ENCODE peak calls at places on chromosomes 1 and 21, in nine cellular contexts. One of them, this sample, is unnamed.

GRCh38 chr1:27109103-27109822 is 45.7 kb downstream of the SLC9A1 start:
- DNase-seq in cardiac fibroblast: peak; percentile 38
- DNase-seq in activated B cell treated with CpG ODN at 0.5 μM for 24 hours: no peak
- DNase-seq in tibial nerve: no peak
- DNase-seq in CD4-positive, alpha-beta T cell: no peak
- DNase-seq in choroid plexus epithelial cell: peak; percentile 23
- DNase-seq in GM20000: no peak
- DNase-seq in brain microvascular endothelial cell: no peak
- DNase-seq in endothelial cell: peak; percentile 47
- DNase-seq in this sample: no peak

GRCh38 chr1:182617075-182617429 is 12.9 kb upstream of the RGS16 start:
- DNase-seq in cardiac fibroblast: no peak
- DNase-seq in activated B cell treated with CpG ODN at 0.5 μM for 24 hours: no peak
- DNase-seq in tibial nerve: no peak
- DNase-seq in CD4-positive, alpha-beta T cell: no peak
- DNase-seq in choroid plexus epithelial cell: no peak
- DNase-seq in GM20000: no peak
- DNase-seq in brain microvascular endothelial cell: no peak
- DNase-seq in endothelial cell: no peak
- DNase-seq in this sample: no peak

GRCh38 chr1:202291001-202291400 is 50.7 kb downstream of the UBE2T start:
- DNase-seq in cardiac fibroblast: no peak
- DNase-seq in activated B cell treated with CpG ODN at 0.5 μM for 24 hours: no peak
- DNase-seq in tibial nerve: no peak
- DNase-seq in CD4-positive, alpha-beta T cell: no peak
- DNase-seq in choroid plexus epithelial cell: no peak
- DNase-seq in GM20000: no peak
- DNase-seq in brain microvascular endothelial cell: no peak
- DNase-seq in endothelial cell: no peak
- DNase-seq in this sample: no peak

GRCh38 chr1:155324717-155325595 is 4.3 kb downstream of the RUSC1 start:
- DNase-seq in cardiac fibroblast: peak; percentile 47
- DNase-seq in activated B cell treated with CpG ODN at 0.5 μM for 24 hours: peak; percentile 52
- DNase-seq in tibial nerve: no peak
- DNase-seq in CD4-positive, alpha-beta T cell: no peak
- DNase-seq in choroid plexus epithelial cell: peak; percentile 49
- DNase-seq in GM20000: peak; percentile 59
- DNase-seq in brain microvascular endothelial cell: peak; percentile 36
- DNase-seq in endothelial cell: peak; percentile 63
- DNase-seq in this sample: peak; percentile 53

GRCh38 chr1:171160611-171161354 is 24.3 kb upstream of the FMO2 start:
- DNase-seq in cardiac fibroblast: peak; percentile 34
- DNase-seq in activated B cell treated with CpG ODN at 0.5 μM for 24 hours: no peak
- DNase-seq in tibial nerve: no peak
- DNase-seq in CD4-positive, alpha-beta T cell: no peak
- DNase-seq in choroid plexus epithelial cell: no peak
- DNase-seq in GM20000: no peak
- DNase-seq in brain microvascular endothelial cell: no peak
- DNase-seq in endothelial cell: no peak
- DNase-seq in this sample: no peak

GRCh38 chr1:17669305-17669704 is 85.8 kb upstream of the ACTL8 start:
- DNase-seq in cardiac fibroblast: no peak
- DNase-seq in activated B cell treated with CpG ODN at 0.5 μM for 24 hours: no peak
- DNase-seq in tibial nerve: no peak
- DNase-seq in CD4-positive, alpha-beta T cell: no peak
- DNase-seq in choroid plexus epithelial cell: no peak
- DNase-seq in GM20000: no peak
- DNase-seq in brain microvascular endothelial cell: no peak
- DNase-seq in endothelial cell: no peak
- DNase-seq in this sample: no peak

GRCh38 chr1:1069061-1069710 is 4.9 kb downstream of the RNF223 start:
- DNase-seq in cardiac fibroblast: peak; percentile 48
- DNase-seq in activated B cell treated with CpG ODN at 0.5 μM for 24 hours: peak; percentile 95
- DNase-seq in tibial nerve: no peak
- DNase-seq in CD4-positive, alpha-beta T cell: peak; percentile 92
- DNase-seq in choroid plexus epithelial cell: peak; percentile 57
- DNase-seq in GM20000: peak; percentile 98
- DNase-seq in brain microvascular endothelial cell: peak; percentile 22
- DNase-seq in endothelial cell: peak; percentile 85
- DNase-seq in this sample: peak; percentile 94

GRCh38 chr1:201594575-201595245 is 55.8 kb downstream of the NAV1 start:
- DNase-seq in cardiac fibroblast: peak; percentile 24
- DNase-seq in activated B cell treated with CpG ODN at 0.5 μM for 24 hours: no peak
- DNase-seq in tibial nerve: no peak
- DNase-seq in CD4-positive, alpha-beta T cell: no peak
- DNase-seq in choroid plexus epithelial cell: no peak
- DNase-seq in GM20000: no peak
- DNase-seq in brain microvascular endothelial cell: no peak
- DNase-seq in endothelial cell: peak; percentile 61
- DNase-seq in this sample: no peak

GRCh38 chr1:169692766-169693460 is 18.5 kb downstream of the SELL start:
- DNase-seq in cardiac fibroblast: no peak
- DNase-seq in activated B cell treated with CpG ODN at 0.5 μM for 24 hours: no peak
- DNase-seq in tibial nerve: no peak
- DNase-seq in CD4-positive, alpha-beta T cell: peak; percentile 24
- DNase-seq in choroid plexus epithelial cell: no peak
- DNase-seq in GM20000: no peak
- DNase-seq in brain microvascular endothelial cell: no peak
- DNase-seq in endothelial cell: no peak
- DNase-seq in this sample: no peak

GRCh38 chr1:8903410-8903809 is 24.9 kb upstream of the ENO1 start:
- DNase-seq in cardiac fibroblast: peak; percentile 72
- DNase-seq in activated B cell treated with CpG ODN at 0.5 μM for 24 hours: no peak
- DNase-seq in tibial nerve: no peak
- DNase-seq in CD4-positive, alpha-beta T cell: no peak
- DNase-seq in choroid plexus epithelial cell: peak; percentile 59
- DNase-seq in GM20000: no peak
- DNase-seq in brain microvascular endothelial cell: no peak
- DNase-seq in endothelial cell: no peak
- DNase-seq in this sample: no peak

GRCh38 chr1:225415307-225415706 is 12.5 kb downstream of the LBR start:
- DNase-seq in cardiac fibroblast: no peak
- DNase-seq in activated B cell treated with CpG ODN at 0.5 μM for 24 hours: no peak
- DNase-seq in tibial nerve: no peak
- DNase-seq in CD4-positive, alpha-beta T cell: no peak
- DNase-seq in choroid plexus epithelial cell: peak; percentile 6
- DNase-seq in GM20000: no peak
- DNase-seq in brain microvascular endothelial cell: no peak
- DNase-seq in endothelial cell: no peak
- DNase-seq in this sample: no peak
- TF ChIP-seq CTCF in cardiac fibroblast: no peak
- TF ChIP-seq CTCF in activated B cell treated with CpG ODN at 0.5 μM for 24 hours: no peak
- TF ChIP-seq CTCF in tibial nerve: no peak
- TF ChIP-seq CTCF in CD4-positive, alpha-beta T cell: no peak
- TF ChIP-seq CTCF in choroid plexus epithelial cell: no peak
- TF ChIP-seq CTCF in GM20000: no peak
- TF ChIP-seq CTCF in brain microvascular endothelial cell: no peak
- TF ChIP-seq CTCF in endothelial cell: no peak
- TF ChIP-seq CTCF in this sample: no peak

DNA sequence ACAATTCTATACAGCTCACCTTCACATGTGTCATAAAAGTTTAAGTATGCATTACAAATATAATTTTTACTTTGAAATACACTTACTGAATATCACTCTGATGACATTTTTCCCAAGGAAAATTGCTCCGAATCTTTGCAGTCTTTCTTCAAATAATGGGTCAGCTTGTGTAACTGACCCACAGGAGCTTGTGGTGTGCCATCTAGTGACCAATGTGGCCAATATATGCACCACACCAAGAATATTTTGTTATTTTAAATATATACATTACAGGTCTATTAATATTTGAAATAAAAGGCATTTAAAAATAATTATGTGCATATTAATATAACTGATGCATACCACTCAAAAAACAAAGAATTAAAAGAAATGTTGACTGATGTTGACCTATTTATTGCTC is 271.4 kb downstream of the TBX15 start:
- DNase-seq in cardiac fibroblast: peak; percentile 6
- DNase-seq in activated B cell treated with CpG ODN at 0.5 μM for 24 hours: no peak
- DNase-seq in tibial nerve: no peak
- DNase-seq in CD4-positive, alpha-beta T cell: no peak
- DNase-seq in choroid plexus epithelial cell: peak; percentile 35
- DNase-seq in GM20000: no peak
- DNase-seq in brain microvascular endothelial cell: no peak
- DNase-seq in endothelial cell: no peak
- DNase-seq in this sample: no peak
- TF ChIP-seq CTCF in cardiac fibroblast: no peak
- TF ChIP-seq CTCF in activated B cell treated with CpG ODN at 0.5 μM for 24 hours: no peak
- TF ChIP-seq CTCF in tibial nerve: no peak
- TF ChIP-seq CTCF in CD4-positive, alpha-beta T cell: no peak
- TF ChIP-seq CTCF in choroid plexus epithelial cell: peak; percentile 50
- TF ChIP-seq CTCF in GM20000: no peak
- TF ChIP-seq CTCF in brain microvascular endothelial cell: no peak
- TF ChIP-seq CTCF in endothelial cell: peak; percentile 24
- TF ChIP-seq CTCF in this sample: no peak

GRCh38 chr21:45280178-45280821 is 7.4 kb downstream of the POFUT2 start:
- DNase-seq in cardiac fibroblast: no peak
- DNase-seq in activated B cell treated with CpG ODN at 0.5 μM for 24 hours: peak; percentile 1
- DNase-seq in tibial nerve: no peak
- DNase-seq in CD4-positive, alpha-beta T cell: no peak
- DNase-seq in choroid plexus epithelial cell: no peak
- DNase-seq in GM20000: no peak
- DNase-seq in brain microvascular endothelial cell: no peak
- DNase-seq in endothelial cell: no peak
- DNase-seq in this sample: no peak
- TF ChIP-seq CTCF in cardiac fibroblast: no peak
- TF ChIP-seq CTCF in activated B cell treated with CpG ODN at 0.5 μM for 24 hours: no peak
- TF ChIP-seq CTCF in tibial nerve: no peak
- TF ChIP-seq CTCF in CD4-positive, alpha-beta T cell: no peak
- TF ChIP-seq CTCF in choroid plexus epithelial cell: no peak
- TF ChIP-seq CTCF in GM20000: no peak
- TF ChIP-seq CTCF in brain microvascular endothelial cell: no peak
- TF ChIP-seq CTCF in endothelial cell: no peak
- TF ChIP-seq CTCF in this sample: no peak

DNA sequence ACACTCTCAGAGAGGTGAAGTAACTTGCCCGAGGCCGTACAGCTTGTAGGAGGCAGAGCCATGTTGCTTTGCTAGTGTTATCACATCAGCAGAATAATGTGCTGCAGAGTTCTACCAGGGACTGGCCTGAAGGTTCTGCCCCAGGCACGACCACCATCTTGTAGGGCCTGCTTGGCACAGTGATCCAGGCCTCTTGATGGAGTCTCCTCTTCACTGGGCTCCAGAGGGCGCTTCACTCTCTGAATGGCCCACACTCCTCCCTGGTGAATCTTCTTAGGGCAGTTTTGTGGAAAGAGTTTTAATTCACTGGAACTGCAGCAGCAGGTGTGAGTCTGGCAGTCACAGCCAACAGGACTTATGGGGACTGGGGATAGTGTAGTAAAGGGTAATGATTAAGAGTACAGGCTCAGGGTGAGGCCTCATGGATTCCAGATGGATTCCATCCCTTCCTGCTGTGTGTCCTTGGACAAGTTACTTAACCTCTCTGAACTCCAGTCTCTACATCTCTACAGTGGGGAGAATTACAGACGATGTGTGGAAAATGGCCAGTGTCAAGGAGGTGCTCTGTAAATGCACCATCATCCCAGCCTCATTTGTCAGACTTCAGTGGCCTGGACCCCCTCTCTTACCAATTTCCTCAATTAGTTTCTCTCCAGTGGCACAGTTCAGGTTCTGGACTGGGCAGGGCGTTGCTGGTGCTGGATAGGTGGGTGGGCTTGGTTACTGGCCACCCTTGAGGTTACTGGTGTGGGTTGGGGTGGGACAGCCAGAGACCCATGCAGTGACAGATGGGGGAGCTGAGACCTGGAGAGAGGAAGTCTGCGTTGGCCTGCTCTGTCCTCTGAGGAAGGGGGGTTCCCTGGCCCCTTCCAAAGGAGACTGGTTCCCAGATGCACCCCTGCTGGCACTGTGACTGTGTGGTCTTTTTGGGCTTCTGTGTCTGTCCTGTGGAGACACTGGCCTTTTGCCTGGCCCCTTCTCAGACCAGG is 45.9 kb upstream of the CSF3R start:
- DNase-seq in cardiac fibroblast: no peak
- DNase-seq in activated B cell treated with CpG ODN at 0.5 μM for 24 hours: no peak
- DNase-seq in tibial nerve: no peak
- DNase-seq in CD4-positive, alpha-beta T cell: no peak
- DNase-seq in choroid plexus epithelial cell: peak; percentile 10
- DNase-seq in GM20000: no peak
- DNase-seq in brain microvascular endothelial cell: no peak
- DNase-seq in endothelial cell: no peak
- DNase-seq in this sample: no peak
- TF ChIP-seq CTCF in cardiac fibroblast: no peak
- TF ChIP-seq CTCF in activated B cell treated with CpG ODN at 0.5 μM for 24 hours: no peak
- TF ChIP-seq CTCF in tibial nerve: no peak
- TF ChIP-seq CTCF in CD4-positive, alpha-beta T cell: no peak
- TF ChIP-seq CTCF in choroid plexus epithelial cell: peak; percentile 28
- TF ChIP-seq CTCF in GM20000: no peak
- TF ChIP-seq CTCF in brain microvascular endothelial cell: peak; percentile 26
- TF ChIP-seq CTCF in endothelial cell: no peak
- TF ChIP-seq CTCF in this sample: no peak

DNA sequence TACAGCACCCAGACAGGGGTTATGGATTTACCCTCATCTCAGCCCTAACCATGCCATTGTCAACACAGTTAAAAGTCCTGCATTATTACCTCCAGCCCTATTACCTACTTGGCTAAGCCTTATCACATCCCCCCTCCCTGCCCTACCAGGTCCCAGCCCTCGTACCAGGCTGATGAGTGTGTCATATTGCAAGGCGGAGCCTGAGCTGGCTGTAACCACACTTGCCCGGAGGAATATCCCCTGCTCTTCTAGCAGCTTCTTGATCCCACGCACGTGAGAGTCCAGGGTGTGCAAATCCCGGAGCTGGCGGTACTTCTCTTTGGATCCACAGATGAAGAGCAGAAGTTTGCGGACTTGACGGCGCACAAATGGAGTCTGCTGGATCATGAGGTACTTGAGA is 87.4 kb downstream of the UBR4 start:
- DNase-seq in cardiac fibroblast: peak; percentile 7
- DNase-seq in activated B cell treated with CpG ODN at 0.5 μM for 24 hours: no peak
- DNase-seq in tibial nerve: no peak
- DNase-seq in CD4-positive, alpha-beta T cell: no peak
- DNase-seq in choroid plexus epithelial cell: peak; percentile 13
- DNase-seq in GM20000: no peak
- DNase-seq in brain microvascular endothelial cell: no peak
- DNase-seq in endothelial cell: no peak
- DNase-seq in this sample: no peak
- TF ChIP-seq CTCF in cardiac fibroblast: no peak
- TF ChIP-seq CTCF in activated B cell treated with CpG ODN at 0.5 μM for 24 hours: no peak
- TF ChIP-seq CTCF in tibial nerve: no peak
- TF ChIP-seq CTCF in CD4-positive, alpha-beta T cell: no peak
- TF ChIP-seq CTCF in choroid plexus epithelial cell: no peak
- TF ChIP-seq CTCF in GM20000: no peak
- TF ChIP-seq CTCF in brain microvascular endothelial cell: no peak
- TF ChIP-seq CTCF in endothelial cell: no peak
- TF ChIP-seq CTCF in this sample: no peak

This sample was measured in GM10248.